ENCODE peak calls at places on chromosome X, in seven cellular contexts. E is adrenal gland, I is PC-3, H is fibroblast of the aortic adventitia, T is foreskin fibroblast, B is pancreas, M is fibroblast of lung. O is an unnamed sample.

GRCh38 chrX:50747471-50747900 is 66.5 kb downstream of the SHROOM4 start:
- DNase-seq in E (no peak), I (peak; percentile 28), H (peak; percentile 10), T (peak; percentile 11), B (no peak), M (peak; percentile 53), O (no peak)

GRCh38 chrX:68299923-68300322 is 133.4 kb downstream of the OPHN1 start:
- DNase-seq in E (no peak), I (no peak), H (peak; percentile 65), T (no peak), B (no peak), M (no peak), O (no peak)

GRCh38 chrX:132463411-132463810 is 25.4 kb downstream of the MBNL3 start:
- DNase-seq in E (no peak), I (peak; percentile 73), H (peak; percentile 7), T (no peak), B (no peak), M (peak; percentile 2), O (peak; percentile 10)

GRCh38 chrX:19566359-19567141 is 51.2 kb upstream of the MAP3K15 start:
- DNase-seq in E (no peak), I (no peak), H (peak; percentile 78), T (peak; percentile 52), B (no peak), M (peak; percentile 33), O (peak; percentile 72)

GRCh38 chrX:123833387-123833786 is 26.5 kb upstream of the XIAP start:
- DNase-seq in E (peak; percentile 68), I (peak; percentile 83), H (peak; percentile 56), T (peak; percentile 62), B (peak; percentile 16), M (peak; percentile 15), O (peak; percentile 58)

GRCh38 chrX:141975839-141976238 is 72.1 kb downstream of the MAGEC1 start:
- DNase-seq in E (no peak), I (peak; percentile 52), H (no peak), T (no peak), B (no peak), M (no peak), O (no peak)

GRCh38 chrX:103510031-103510430 is 9.3 kb downstream of the RAB40A start:
- DNase-seq in E (no peak), I (no peak), H (no peak), T (no peak), B (no peak), M (no peak), O (no peak)

GRCh38 chrX:107565916-107566602 is 62.3 kb upstream of the PRPS1 start:
- DNase-seq in E (peak; percentile 62), I (peak; percentile 46), H (peak; percentile 36), T (no peak), B (peak; percentile 47), M (peak; percentile 84), O (peak; percentile 31)

GRCh38 chrX:100098660-100099375 is 311.3 kb downstream of the PCDH19 start:
- DNase-seq in E (no peak), I (no peak), H (peak; percentile 70), T (peak; percentile 6), B (no peak), M (peak; percentile 23), O (peak; percentile 65)

GRCh38 chrX:29257516-29257915 is 670.3 kb downstream of the IL1RAPL1 start:
- DNase-seq in E (no peak), I (no peak), H (peak; percentile 79), T (peak; percentile 45), B (no peak), M (peak; percentile 42), O (peak; percentile 65)

GRCh38 chrX:4320436-4320947 is 607.0 kb upstream of the PRKX start:
- DNase-seq in E (no peak), I (no peak), H (no peak), T (no peak), B (no peak), M (no peak), O (no peak)

GRCh38 chrX:107725761-107726555 is 49.6 kb downstream of the TSC22D3 start:
- DNase-seq in E (no peak), I (peak; percentile 85), H (no peak), T (peak; percentile 43), B (no peak), M (no peak), O (no peak)

GRCh38 chrX:29241831-29242230 is 654.6 kb downstream of the IL1RAPL1 start:
- DNase-seq in E (no peak), I (no peak), H (no peak), T (peak; percentile 3), B (no peak), M (peak; percentile 13), O (no peak)

GRCh38 chrX:129318375-129318774 is 204.9 kb downstream of the SMARCA1 start:
- DNase-seq in E (peak; percentile 52), I (peak; percentile 37), H (peak; percentile 26), T (peak; percentile 10), B (no peak), M (peak; percentile 7), O (peak; percentile 34)

GRCh38 chrX:107731831-107732502 is 43.6 kb downstream of the TSC22D3 start:
- DNase-seq in E (peak; percentile 97), I (peak; percentile 84), H (peak; percentile 90), T (peak; percentile 87), B (peak; percentile 93), M (peak; percentile 79), O (peak; percentile 96)

GRCh38 chrX:769796-770195 is 139.2 kb downstream of the SHOX start:
- DNase-seq in E (no peak), I (no peak), H (no peak), T (no peak), B (no peak), M (no peak), O (no peak)

GRCh38 chrX:102712967-102713677 is 874 bp downstream of the GPRASP2 start:
- DNase-seq in E (peak; percentile 86), I (peak; percentile 66), H (peak; percentile 72), T (peak; percentile 71), B (peak; percentile 67), M (peak; percentile 54), O (peak; percentile 68)

GRCh38 chrX:38166478-38167083 is 54.1 kb downstream of the SRPX start:
- DNase-seq in E (no peak), I (peak; percentile 65), H (peak; percentile 56), T (peak; percentile 39), B (no peak), M (no peak), O (peak; percentile 41)

GRCh38 chrX:129600981-129601424 is 53.8 kb downstream of the APLN start:
- DNase-seq in E (peak; percentile 54), I (peak; percentile 51), H (peak; percentile 43), T (peak; percentile 61), B (no peak), M (peak; percentile 15), O (peak; percentile 33)

GRCh38 chrX:75623535-75623934 is 100.7 kb upstream of the ZDHHC15 start:
- DNase-seq in E (no peak), I (no peak), H (no peak), T (no peak), B (no peak), M (no peak), O (no peak)

GRCh38 chrX:119817130-119817690 is 25.8 kb upstream of the RPL39 start:
- DNase-seq in E (no peak), I (no peak), H (peak; percentile 24), T (peak; percentile 18), B (no peak), M (no peak), O (no peak)

GRCh38 chrX:152138388-152138784 is at the start of gene MAGEA10:
- DNase-seq in E (no peak), I (no peak), H (no peak), T (no peak), B (no peak), M (no peak), O (no peak)

GRCh38 chrX:79174949-79175644 is 30.6 kb downstream of the GPR174 start:
- DNase-seq in E (no peak), I (no peak), H (no peak), T (no peak), B (no peak), M (no peak), O (no peak)

GRCh38 chrX:79167437-79167836 is 22.9 kb downstream of the GPR174 start:
- DNase-seq in E (no peak), I (no peak), H (no peak), T (no peak), B (no peak), M (no peak), O (no peak)

GRCh38 chrX:79170632-79171031 is 26.1 kb downstream of the GPR174 start:
- DNase-seq in E (no peak), I (no peak), H (no peak), T (no peak), B (no peak), M (no peak), O (no peak)

DNA sequence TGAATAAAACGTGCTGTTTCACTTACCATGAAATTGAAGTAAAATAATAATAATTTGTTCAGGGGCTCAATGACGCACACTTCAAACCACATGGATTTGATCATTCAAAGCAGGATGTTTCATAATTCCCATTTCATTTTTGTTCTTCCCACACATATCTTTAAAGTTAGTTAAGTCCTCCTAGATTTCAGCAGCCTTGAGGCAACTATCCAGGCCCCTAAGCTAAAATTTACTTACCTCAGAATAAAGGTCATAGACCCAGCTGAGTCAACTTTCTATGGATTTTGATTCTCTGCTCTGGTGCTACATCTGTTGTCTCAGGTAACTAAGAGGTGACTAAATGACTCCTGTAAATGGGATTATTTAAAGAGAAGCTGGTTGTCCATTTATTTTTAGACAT is 25.0 kb downstream of the GPR174 start:
- DNase-seq in E (no peak), I (no peak), H (no peak), T (peak; percentile 62), B (no peak), M (no peak), O (no peak)
- H3K4me3 ChIP-seq in E (no peak overlapping the region), I (no peak overlapping the region), H (no peak overlapping the region), T (no peak overlapping the region), B (no peak overlapping the region), M (no peak overlapping the region), O (no peak overlapping the region)

DNA sequence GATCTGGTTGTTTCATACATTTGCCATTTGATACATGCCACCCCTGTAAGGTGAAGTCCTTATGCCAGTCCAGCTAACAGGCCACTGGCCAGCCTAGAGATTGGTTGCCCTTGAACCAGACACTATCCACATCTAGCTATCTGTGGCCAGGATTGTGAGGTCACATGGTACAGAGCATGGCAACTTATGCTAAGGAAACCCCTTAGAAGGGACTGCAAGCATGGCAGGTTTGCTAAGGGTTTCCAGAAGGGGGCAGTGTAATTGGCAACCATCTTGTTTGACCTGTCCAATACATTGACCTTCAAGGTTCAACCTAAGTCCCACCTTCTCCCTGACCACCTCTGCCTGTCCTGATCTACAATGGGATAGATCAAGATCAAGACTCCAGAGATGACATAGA is 47.5 kb downstream of the SMC1A start:
- DNase-seq in E (no peak), I (no peak), H (no peak), T (no peak), B (no peak), M (no peak), O (no peak)
- TF ChIP-seq CTCF in E (no peak), I (peak; percentile 34), H (no peak), T (no peak), B (no peak), M (no peak), O (no peak)

DNA sequence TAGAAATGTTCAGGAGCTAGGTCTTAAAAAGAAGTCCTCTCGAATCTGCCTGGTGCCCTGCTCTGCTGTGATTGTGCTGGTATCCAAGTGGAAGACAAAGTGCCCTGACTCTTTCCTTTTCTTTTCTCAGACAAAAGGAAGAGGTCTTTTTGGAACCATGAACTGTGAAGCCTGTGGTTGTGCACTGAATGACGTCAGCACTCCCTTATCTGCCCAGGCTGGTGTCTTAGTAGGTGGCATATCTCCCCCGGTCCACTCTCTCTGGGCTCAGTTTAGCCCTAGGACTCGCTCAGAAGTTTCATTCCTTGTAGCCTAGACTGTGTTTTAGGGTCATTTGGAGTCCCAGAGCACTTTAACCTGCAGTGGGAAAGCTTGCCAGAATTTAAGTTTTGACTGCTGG is 400.3 kb upstream of the CT83 start:
- DNase-seq in E (no peak), I (no peak), H (no peak), T (no peak), B (no peak), M (no peak), O (no peak)
- H3K4me3 ChIP-seq in E (no peak overlapping the region), I (no peak overlapping the region), H (no peak overlapping the region), T (no peak overlapping the region), B (no peak overlapping the region), M (no peak overlapping the region), O (no peak overlapping the region)

GRCh38 chrX:135707880-135708279 is 5.6 kb upstream of the CT45A1 start:
- DNase-seq in E (no peak), I (peak; percentile 32), H (no peak), T (no peak), B (no peak), M (no peak), O (no peak)
- TF ChIP-seq CTCF in E (no peak), I (peak; percentile 58), H (no peak), T (peak; percentile 15), B (no peak), M (no peak), O (peak; percentile 1)